ENCODE peak calls at places on chromosomes 6 and 20, in five cellular contexts. F, N, S, C and Q are unnamed samples.

GRCh38 chr20:34237942-34238341 is 3.3 kb upstream of the ASIP start:
- DNase-seq in F (no peak), N (no peak), S (no peak), C (no peak), Q (no peak)

GRCh38 chr6:56688521-56688920 is 45.8 kb upstream of the DST start:
- DNase-seq in F (no peak), N (no peak), S (no peak), C (no peak), Q (no peak)

GRCh38 chr6:167350731-167351655 is 26.1 kb downstream of the TTLL2 start:
- DNase-seq in F (peak; percentile 52), N (peak; percentile 94), S (no peak), C (peak; percentile 40), Q (peak; percentile 89)

GRCh38 chr6:37049990-37050853 is 44.8 kb downstream of the FGD2 start:
- DNase-seq in F (no peak), N (peak; percentile 84), S (no peak), C (no peak), Q (peak; percentile 77)

GRCh38 chr20:50146732-50147662 is 6.5 kb downstream of the PEDS1 start:
- DNase-seq in F (peak; percentile 50), N (peak; percentile 80), S (peak; percentile 97), C (no peak), Q (peak; percentile 70)

GRCh38 chr20:12061471-12061870 is 143.8 kb downstream of the BTBD3 start:
- DNase-seq in F (peak; percentile 29), N (no peak), S (no peak), C (no peak), Q (no peak)

GRCh38 chr6:3943373-3943772 is 94.2 kb downstream of the FAM50B start:
- DNase-seq in F (no peak), N (no peak), S (no peak), C (no peak), Q (no peak)

GRCh38 chr20:754904-755303 is 13.4 kb downstream of the SLC52A3 start:
- DNase-seq in F (no peak), N (no peak), S (no peak), C (no peak), Q (no peak)

GRCh38 chr6:139872635-139873034 is 498.2 kb upstream of the CITED2 start:
- DNase-seq in F (no peak), N (no peak), S (no peak), C (no peak), Q (no peak)

GRCh38 chr20:37416202-37417145 is 70.5 kb downstream of the SRC start:
- DNase-seq in F (no peak), N (no peak), S (peak; percentile 80), C (no peak), Q (no peak)

GRCh38 chr6:13372688-13373487 is 44.6 kb upstream of the TBC1D7 start:
- DNase-seq in F (no peak), N (no peak), S (no peak), C (no peak), Q (no peak)

GRCh38 chr6:148608211-148608951 is 138.4 kb upstream of the UST start:
- DNase-seq in F (peak; percentile 25), N (no peak), S (no peak), C (peak; percentile 28), Q (no peak)

GRCh38 chr6:53524455-53524815 is 20.5 kb downstream of the GCLC start:
- DNase-seq in F (peak; percentile 72), N (no peak), S (no peak), C (peak; percentile 47), Q (no peak)

GRCh38 chr6:123393333-123393732 is 243.4 kb downstream of the TRDN start:
- DNase-seq in F (peak; percentile 5), N (no peak), S (no peak), C (peak; percentile 26), Q (no peak)

GRCh38 chr20:19775353-19776201 is 17.5 kb downstream of the RIN2 start:
- DNase-seq in F (no peak), N (no peak), S (no peak), C (peak; percentile 79), Q (no peak)

GRCh38 chr6:25175216-25175615 is 104.0 kb upstream of the CARMIL1 start:
- DNase-seq in F (peak; percentile 70), N (no peak), S (peak; percentile 63), C (no peak), Q (no peak)

GRCh38 chr20:25549172-25549865 is 36.0 kb downstream of the NINL start:
- DNase-seq in F (peak; percentile 23), N (no peak), S (no peak), C (no peak), Q (no peak)

GRCh38 chr20:32479697-32480140 is 105.4 kb downstream of the NOL4L start:
- DNase-seq in F (no peak), N (no peak), S (peak; percentile 59), C (no peak), Q (no peak)

GRCh38 chr6:150964765-150965164 is 99.3 kb downstream of the MTHFD1L start:
- DNase-seq in F (no peak), N (no peak), S (no peak), C (no peak), Q (no peak)